ENCODE peak calls at places on chromosomes 11 and 22, in eight cellular contexts. One of them, this sample, is unnamed.

GRCh38 chr22:47653921-47654320 is 891.5 kb downstream of the TBC1D22A start:
- DNase-seq in heart right ventricle: no peak
- DNase-seq in upper lobe of right lung: no peak
- DNase-seq in OCI-LY7: no peak
- DNase-seq in glutamatergic neuron: no peak
- DNase-seq in fibroblast of pulmonary artery: no peak
- DNase-seq in endodermal cell: no peak
- DNase-seq in astrocyte of the spinal cord: no peak
- DNase-seq in this sample: no peak

GRCh38 chr22:18078329-18079041 is 695 bp downstream of the PEX26 start:
- DNase-seq in heart right ventricle: no peak
- DNase-seq in upper lobe of right lung: peak; percentile 77
- DNase-seq in OCI-LY7: peak; percentile 69
- DNase-seq in glutamatergic neuron: peak; percentile 42
- DNase-seq in fibroblast of pulmonary artery: no peak
- DNase-seq in endodermal cell: peak; percentile 72
- DNase-seq in astrocyte of the spinal cord: no peak
- DNase-seq in this sample: peak; percentile 40

GRCh38 chr11:33936745-33937612 is 45.1 kb upstream of the LMO2 start:
- DNase-seq in heart right ventricle: peak; percentile 82
- DNase-seq in upper lobe of right lung: no peak
- DNase-seq in OCI-LY7: no peak
- DNase-seq in glutamatergic neuron: no peak
- DNase-seq in fibroblast of pulmonary artery: peak; percentile 69
- DNase-seq in endodermal cell: no peak
- DNase-seq in astrocyte of the spinal cord: peak; percentile 51
- DNase-seq in this sample: peak; percentile 32

GRCh38 chr11:6833329-6833728 is 12.2 kb upstream of the OR10A5 start:
- DNase-seq in heart right ventricle: no peak
- DNase-seq in upper lobe of right lung: no peak
- DNase-seq in OCI-LY7: no peak
- DNase-seq in glutamatergic neuron: no peak
- DNase-seq in fibroblast of pulmonary artery: no peak
- DNase-seq in endodermal cell: no peak
- DNase-seq in astrocyte of the spinal cord: no peak
- DNase-seq in this sample: no peak

GRCh38 chr11:104522650-104523049 is 358.7 kb upstream of the PDGFD start:
- DNase-seq in heart right ventricle: no peak
- DNase-seq in upper lobe of right lung: no peak
- DNase-seq in OCI-LY7: no peak
- DNase-seq in glutamatergic neuron: no peak
- DNase-seq in fibroblast of pulmonary artery: peak; percentile 31
- DNase-seq in endodermal cell: no peak
- DNase-seq in astrocyte of the spinal cord: no peak
- DNase-seq in this sample: peak; percentile 5

GRCh38 chr22:37747090-37747714 is 50.4 kb downstream of the TRIOBP start:
- DNase-seq in heart right ventricle: peak; percentile 65
- DNase-seq in upper lobe of right lung: no peak
- DNase-seq in OCI-LY7: no peak
- DNase-seq in glutamatergic neuron: no peak
- DNase-seq in fibroblast of pulmonary artery: peak; percentile 44
- DNase-seq in endodermal cell: peak; percentile 73
- DNase-seq in astrocyte of the spinal cord: peak; percentile 31
- DNase-seq in this sample: peak; percentile 43

GRCh38 chr11:62001450-62002178 is 34.2 kb upstream of the FTH1 start:
- DNase-seq in heart right ventricle: no peak
- DNase-seq in upper lobe of right lung: peak; percentile 66
- DNase-seq in OCI-LY7: no peak
- DNase-seq in glutamatergic neuron: no peak
- DNase-seq in fibroblast of pulmonary artery: peak; percentile 71
- DNase-seq in endodermal cell: no peak
- DNase-seq in astrocyte of the spinal cord: no peak
- DNase-seq in this sample: peak; percentile 5

GRCh38 chr22:25207553-25208157 is 8.0 kb downstream of the CRYBB3 start:
- DNase-seq in heart right ventricle: no peak
- DNase-seq in upper lobe of right lung: no peak
- DNase-seq in OCI-LY7: no peak
- DNase-seq in glutamatergic neuron: no peak
- DNase-seq in fibroblast of pulmonary artery: no peak
- DNase-seq in endodermal cell: no peak
- DNase-seq in astrocyte of the spinal cord: no peak
- DNase-seq in this sample: no peak

GRCh38 chr11:65432133-65432650 is 9.6 kb downstream of the NEAT1 start:
- DNase-seq in heart right ventricle: no peak
- DNase-seq in upper lobe of right lung: no peak
- DNase-seq in OCI-LY7: no peak
- DNase-seq in glutamatergic neuron: no peak
- DNase-seq in fibroblast of pulmonary artery: peak; percentile 52
- DNase-seq in endodermal cell: no peak
- DNase-seq in astrocyte of the spinal cord: no peak
- DNase-seq in this sample: peak; percentile 13

GRCh38 chr11:128464878-128465277 is 122.5 kb downstream of the ETS1 start:
- DNase-seq in heart right ventricle: no peak
- DNase-seq in upper lobe of right lung: no peak
- DNase-seq in OCI-LY7: no peak
- DNase-seq in glutamatergic neuron: no peak
- DNase-seq in fibroblast of pulmonary artery: no peak
- DNase-seq in endodermal cell: no peak
- DNase-seq in astrocyte of the spinal cord: no peak
- DNase-seq in this sample: no peak

GRCh38 chr22:32996702-32997101 is 61.5 kb downstream of the SYN3 start:
- DNase-seq in heart right ventricle: peak; percentile 35
- DNase-seq in upper lobe of right lung: peak; percentile 91
- DNase-seq in OCI-LY7: no peak
- DNase-seq in glutamatergic neuron: no peak
- DNase-seq in fibroblast of pulmonary artery: no peak
- DNase-seq in endodermal cell: no peak
- DNase-seq in astrocyte of the spinal cord: no peak
- DNase-seq in this sample: peak; percentile 63

GRCh38 chr11:87031433-87032170 is 6.1 kb upstream of the TMEM135 start:
- DNase-seq in heart right ventricle: no peak
- DNase-seq in upper lobe of right lung: no peak
- DNase-seq in OCI-LY7: no peak
- DNase-seq in glutamatergic neuron: no peak
- DNase-seq in fibroblast of pulmonary artery: no peak
- DNase-seq in endodermal cell: no peak
- DNase-seq in astrocyte of the spinal cord: no peak
- DNase-seq in this sample: no peak

DNA sequence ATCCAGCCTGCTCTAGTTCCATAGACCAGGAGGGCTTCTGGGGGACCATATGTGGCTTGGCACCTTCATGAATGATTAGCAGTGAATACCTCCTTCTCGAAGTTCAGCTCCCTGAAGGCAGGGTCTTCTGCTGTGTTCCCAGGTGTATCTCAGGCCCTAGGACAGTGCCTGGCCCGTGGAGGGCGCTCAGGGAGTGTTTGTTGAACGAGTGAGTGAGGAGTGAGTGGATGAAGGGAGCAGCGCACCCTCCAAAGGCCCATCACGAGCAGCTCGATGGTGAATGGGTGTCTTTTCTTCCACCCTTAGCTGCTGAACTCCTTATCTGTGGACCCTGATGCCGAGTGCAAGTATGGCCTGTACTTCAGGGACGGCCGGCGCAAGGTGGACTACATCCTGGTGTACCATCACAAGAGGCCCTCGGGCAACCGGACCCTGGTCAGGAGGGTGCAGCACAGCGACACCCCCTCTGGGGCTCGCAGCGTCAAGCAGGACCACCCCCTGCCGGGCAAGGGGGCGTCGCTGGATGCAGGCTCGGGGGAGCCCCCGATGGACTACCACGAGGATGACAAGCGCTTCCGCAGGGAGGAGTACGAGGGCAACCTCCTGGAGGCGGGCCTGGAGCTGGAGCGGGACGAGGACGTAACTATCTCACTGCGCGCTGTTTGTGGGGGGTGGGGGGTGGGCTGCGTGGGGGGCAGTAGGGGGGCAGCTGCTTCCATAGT is 9.5 kb downstream of the ANO1 start:
- DNase-seq in heart right ventricle: no peak
- DNase-seq in upper lobe of right lung: peak; percentile 57
- DNase-seq in OCI-LY7: no peak
- DNase-seq in glutamatergic neuron: no peak
- DNase-seq in fibroblast of pulmonary artery: no peak
- DNase-seq in endodermal cell: peak; percentile 77
- DNase-seq in astrocyte of the spinal cord: no peak
- DNase-seq in this sample: no peak
- TF ChIP-seq CTCF in heart right ventricle: no peak
- TF ChIP-seq CTCF in upper lobe of right lung: no peak
- TF ChIP-seq CTCF in OCI-LY7: no peak
- TF ChIP-seq CTCF in glutamatergic neuron: no peak
- TF ChIP-seq CTCF in fibroblast of pulmonary artery: no peak
- TF ChIP-seq CTCF in endodermal cell: peak; percentile 54
- TF ChIP-seq CTCF in astrocyte of the spinal cord: no peak
- TF ChIP-seq CTCF in this sample: no peak

GRCh38 chr22:42439021-42439420 is 6.8 kb upstream of the NFAM1 start:
- DNase-seq in heart right ventricle: no peak
- DNase-seq in upper lobe of right lung: no peak
- DNase-seq in OCI-LY7: no peak
- DNase-seq in glutamatergic neuron: no peak
- DNase-seq in fibroblast of pulmonary artery: no peak
- DNase-seq in endodermal cell: no peak
- DNase-seq in astrocyte of the spinal cord: no peak
- DNase-seq in this sample: no peak
- TF ChIP-seq CTCF in heart right ventricle: no peak
- TF ChIP-seq CTCF in upper lobe of right lung: no peak
- TF ChIP-seq CTCF in OCI-LY7: no peak
- TF ChIP-seq CTCF in glutamatergic neuron: no peak
- TF ChIP-seq CTCF in fibroblast of pulmonary artery: no peak
- TF ChIP-seq CTCF in endodermal cell: no peak
- TF ChIP-seq CTCF in astrocyte of the spinal cord: no peak
- TF ChIP-seq CTCF in this sample: no peak

DNA sequence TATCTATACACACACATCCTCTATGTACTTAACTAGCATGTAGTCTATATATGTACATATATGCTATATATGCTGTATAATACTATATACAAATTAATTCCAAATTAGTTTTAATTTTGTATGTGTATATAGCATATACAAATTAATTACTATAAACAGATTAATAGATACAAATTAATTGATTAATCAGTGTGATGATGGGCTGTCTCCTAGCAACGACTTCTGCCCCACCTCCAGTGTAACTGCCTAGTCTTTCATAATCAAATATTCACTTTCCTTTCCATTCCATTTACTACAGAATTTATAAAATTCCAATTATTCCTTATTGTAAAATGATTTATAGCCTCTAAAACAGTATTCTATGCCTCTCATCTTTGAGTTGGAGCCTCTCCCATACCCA is 1.0 kb downstream of the HBD start:
- DNase-seq in heart right ventricle: no peak
- DNase-seq in upper lobe of right lung: no peak
- DNase-seq in OCI-LY7: no peak
- DNase-seq in glutamatergic neuron: no peak
- DNase-seq in fibroblast of pulmonary artery: no peak
- DNase-seq in endodermal cell: no peak
- DNase-seq in astrocyte of the spinal cord: no peak
- DNase-seq in this sample: no peak
- TF ChIP-seq CTCF in heart right ventricle: no peak
- TF ChIP-seq CTCF in upper lobe of right lung: no peak
- TF ChIP-seq CTCF in OCI-LY7: no peak
- TF ChIP-seq CTCF in glutamatergic neuron: no peak
- TF ChIP-seq CTCF in fibroblast of pulmonary artery: no peak
- TF ChIP-seq CTCF in endodermal cell: no peak
- TF ChIP-seq CTCF in astrocyte of the spinal cord: no peak
- TF ChIP-seq CTCF in this sample: no peak

GRCh38 chr11:132396318-132396717 is 1025.9 kb downstream of the NTM start:
- DNase-seq in heart right ventricle: no peak
- DNase-seq in upper lobe of right lung: no peak
- DNase-seq in OCI-LY7: no peak
- DNase-seq in glutamatergic neuron: no peak
- DNase-seq in fibroblast of pulmonary artery: no peak
- DNase-seq in endodermal cell: no peak
- DNase-seq in astrocyte of the spinal cord: no peak
- DNase-seq in this sample: no peak

GRCh38 chr11:132405728-132406127 is 1035.3 kb downstream of the NTM start:
- DNase-seq in heart right ventricle: no peak
- DNase-seq in upper lobe of right lung: no peak
- DNase-seq in OCI-LY7: no peak
- DNase-seq in glutamatergic neuron: no peak
- DNase-seq in fibroblast of pulmonary artery: no peak
- DNase-seq in endodermal cell: peak; percentile 65
- DNase-seq in astrocyte of the spinal cord: no peak
- DNase-seq in this sample: no peak

GRCh38 chr11:132402056-132402684 is 1031.8 kb downstream of the NTM start:
- DNase-seq in heart right ventricle: peak; percentile 17
- DNase-seq in upper lobe of right lung: no peak
- DNase-seq in OCI-LY7: no peak
- DNase-seq in glutamatergic neuron: peak; percentile 45
- DNase-seq in fibroblast of pulmonary artery: peak; percentile 40
- DNase-seq in endodermal cell: peak; percentile 89
- DNase-seq in astrocyte of the spinal cord: peak; percentile 62
- DNase-seq in this sample: peak; percentile 56
- TF ChIP-seq CTCF in heart right ventricle: peak; percentile 44
- TF ChIP-seq CTCF in upper lobe of right lung: no peak
- TF ChIP-seq CTCF in OCI-LY7: peak; percentile 38
- TF ChIP-seq CTCF in glutamatergic neuron: peak; percentile 17
- TF ChIP-seq CTCF in fibroblast of pulmonary artery: peak; percentile 40
- TF ChIP-seq CTCF in endodermal cell: peak; percentile 82
- TF ChIP-seq CTCF in astrocyte of the spinal cord: peak; percentile 66
- TF ChIP-seq CTCF in this sample: peak; percentile 60

DNA sequence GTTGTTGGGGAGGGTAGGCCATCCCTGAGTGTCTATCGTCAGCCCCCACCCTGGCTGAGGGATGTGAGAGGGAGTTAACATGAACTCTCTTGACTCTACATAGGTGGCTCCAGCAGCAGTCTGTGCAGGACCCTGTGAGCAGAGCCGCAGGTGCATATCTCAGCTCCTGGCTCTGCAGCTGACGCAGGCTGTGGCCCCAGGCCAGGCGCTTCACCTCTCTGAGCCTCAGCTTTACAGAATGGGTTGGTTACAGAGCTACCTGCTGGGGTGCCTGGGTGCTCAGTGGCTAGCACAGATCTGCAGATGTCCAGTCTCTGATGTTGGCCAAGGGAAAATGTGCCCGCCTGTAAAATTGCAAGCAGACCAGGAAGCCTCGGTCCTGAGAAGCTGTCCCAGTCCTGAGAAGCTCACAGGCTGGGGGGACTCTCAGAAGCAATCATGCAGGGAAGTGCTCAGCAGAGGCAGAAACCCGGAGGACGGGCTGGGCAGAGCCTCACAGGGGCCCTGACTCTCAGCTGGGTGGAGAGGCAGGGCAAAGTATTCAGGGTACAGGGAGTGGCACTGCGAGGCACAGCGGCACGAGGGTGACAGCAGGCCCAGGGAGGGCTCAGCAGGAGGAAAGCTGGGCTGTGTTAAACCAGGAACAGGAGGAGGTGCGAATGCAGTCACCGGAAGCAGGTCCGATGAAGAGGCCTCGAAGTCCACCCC is 15.9 kb upstream of the LRP5 start:
- DNase-seq in heart right ventricle: no peak
- DNase-seq in upper lobe of right lung: no peak
- DNase-seq in OCI-LY7: peak; percentile 62
- DNase-seq in glutamatergic neuron: no peak
- DNase-seq in fibroblast of pulmonary artery: no peak
- DNase-seq in endodermal cell: peak; percentile 40
- DNase-seq in astrocyte of the spinal cord: no peak
- DNase-seq in this sample: no peak
- TF ChIP-seq CTCF in heart right ventricle: no peak
- TF ChIP-seq CTCF in upper lobe of right lung: no peak
- TF ChIP-seq CTCF in OCI-LY7: no peak
- TF ChIP-seq CTCF in glutamatergic neuron: no peak
- TF ChIP-seq CTCF in fibroblast of pulmonary artery: no peak
- TF ChIP-seq CTCF in endodermal cell: no peak
- TF ChIP-seq CTCF in astrocyte of the spinal cord: no peak
- TF ChIP-seq CTCF in this sample: no peak